ENCODE peak calls at places on chromosomes 13 and 19, in ten cellular contexts. D is COR-L47; P is NCI-H524; K is amniotic epithelial cell; O is stimulated activated CD4-positive, alpha-beta T cell treated with anti-CD3 and anti-CD28 coated beads, TNF-alpha, amount 100 ng/mL, for 48 hours; R is CD4-positive, alpha-beta memory T cell; Q is psoas muscle; I is activated T-helper 2 cell treated with anti-CD3 and anti-CD28 coated beads, Interferon-gamma antibody, Interleukin-2, Interleukin-4, amounts not matched to agents 10 μg/mL and 5 μg/mL and 100 μg/mL, durations not matched to agents 14 hours and 24 hours and 36 hours; B is esophagus muscularis mucosa; E is germinal center. F is an unnamed sample.

GRCh38 chr19:51803965-51804364 is 9.0 kb downstream of the FPR3 start:
- DNase-seq in D (no peak), O (no peak), P (no peak), Q (no peak), E (no peak), R (no peak), B (no peak), I (no peak), K (no peak), F (no peak)

GRCh38 chr13:21528616-21529015 is 69.5 kb upstream of the ZDHHC20 start:
- DNase-seq in I (no peak), O (no peak), Q (no peak), E (no peak), K (peak), B (no peak), D (no peak), R (no peak), P (no peak), F (no peak)

GRCh38 chr13:36420437-36420891 is 11.8 kb upstream of the CCNA1 start:
- DNase-seq in O (peak), P (peak), R (peak), E (peak), B (peak), I (peak), Q (peak), D (peak), K (peak), F (peak)

GRCh38 chr13:99969368-99969933 is 2.1 kb downstream of the ZIC5 start:
- DNase-seq in I (no peak), K (no peak), B (no peak), R (no peak), Q (no peak), D (no peak), O (no peak), P (no peak), E (no peak), F (no peak)

GRCh38 chr19:50912727-50913716 is 1.8 kb upstream of the KLK4 start:
- DNase-seq in Q (no peak), E (no peak), K (no peak), D (no peak), P (no peak), B (no peak), I (no peak), O (peak), R (no peak), F (no peak)

GRCh38 chr19:974564-975257 is 9.4 kb upstream of the WDR18 start:
- DNase-seq in I (no peak), Q (no peak), E (no peak), R (no peak), D (no peak), P (no peak), O (no peak), K (no peak), B (no peak), F (no peak)

GRCh38 chr19:2341247-2341705 is 12.8 kb downstream of the SPPL2B start:
- DNase-seq in D (no peak), I (no peak), R (no peak), P (no peak), K (no peak), B (no peak), E (no peak), O (no peak), Q (no peak), F (no peak)

GRCh38 chr13:28754698-28755545 is 36.2 kb upstream of the SLC46A3 start:
- DNase-seq in B (peak), P (no peak), R (no peak), I (peak), E (peak), K (peak), Q (no peak), O (no peak), D (no peak), F (no peak)

GRCh38 chr13:62022369-62022768 is 606.7 kb upstream of the PCDH20 start:
- DNase-seq in R (no peak), P (no peak), E (no peak), D (no peak), O (no peak), K (no peak), Q (no peak), B (no peak), I (no peak), F (no peak)

GRCh38 chr19:42555317-42555716 is 27.0 kb upstream of the CEACAM1 start:
- DNase-seq in R (no peak), I (no peak), O (no peak), E (no peak), P (no peak), B (no peak), Q (no peak), D (no peak), K (no peak), F (no peak)

GRCh38 chr13:110262494-110262893 is 44.5 kb downstream of the COL4A1 start:
- DNase-seq in D (no peak), O (no peak), B (no peak), K (no peak), P (no peak), Q (no peak), E (no peak), I (no peak), R (no peak), F (no peak)

GRCh38 chr13:43663474-43664090 is 123.2 kb downstream of the ENOX1 start:
- DNase-seq in P (no peak), E (no peak), R (no peak), O (no peak), K (peak), D (no peak), Q (no peak), I (no peak), B (no peak), F (no peak)

F was measured in stimulated activated naive B cell treated with anti-CD40 and anti-IgM and Interleukin-4, amounts not matched to agents 10 μg/mL and 1 μg/mL and 100 μg/mL, for 72 hours.